ENCODE peak calls at places on chromosomes 4 and X, in four cellular contexts. One of them, this sample, is unnamed.

GRCh38 chr4:80336582-80336981 is 1.1 kb downstream of the CFAP299 start:
- DNase-seq in gastrocnemius medialis: no peak
- DNase-seq in cardiac muscle cell: peak; percentile 35
- DNase-seq in GM23248: peak; percentile 56
- DNase-seq in this sample: peak; percentile 57

GRCh38 chr4:148903388-148903787 is 461.2 kb upstream of the NR3C2 start:
- DNase-seq in cardiac muscle cell: no peak
- DNase-seq in gastrocnemius medialis: no peak
- DNase-seq in GM23248: no peak
- DNase-seq in this sample: no peak

GRCh38 chr4:109433281-109434006 is at the start of gene SEC24B:
- DNase-seq in GM23248: peak; percentile 93
- DNase-seq in cardiac muscle cell: peak; percentile 83
- DNase-seq in gastrocnemius medialis: peak; percentile 82
- DNase-seq in this sample: peak; percentile 92

GRCh38 chr4:3251691-3252479 is 2.9 kb downstream of the MSANTD1 start:
- DNase-seq in GM23248: no peak
- DNase-seq in cardiac muscle cell: no peak
- DNase-seq in gastrocnemius medialis: peak; percentile 11
- DNase-seq in this sample: peak; percentile 57

GRCh38 chrX:136847874-136848273 is 32.7 kb downstream of the RBMX start:
- DNase-seq in GM23248: no peak
- DNase-seq in gastrocnemius medialis: no peak
- DNase-seq in cardiac muscle cell: no peak
- DNase-seq in this sample: no peak

GRCh38 chr4:74056858-74057562 is 18.5 kb upstream of the CXCL3 start:
- DNase-seq in gastrocnemius medialis: no peak
- DNase-seq in cardiac muscle cell: peak; percentile 83
- DNase-seq in GM23248: peak; percentile 91
- DNase-seq in this sample: no peak

GRCh38 chrX:1394731-1395501 is 3.0 kb upstream of the SLC25A6 start:
- DNase-seq in GM23248: peak; percentile 76
- DNase-seq in gastrocnemius medialis: peak; percentile 12
- DNase-seq in cardiac muscle cell: no peak
- DNase-seq in this sample: peak; percentile 66

GRCh38 chrX:12065251-12065650 is 73.0 kb upstream of the FRMPD4 start:
- DNase-seq in GM23248: peak; percentile 14
- DNase-seq in cardiac muscle cell: peak; percentile 59
- DNase-seq in gastrocnemius medialis: no peak
- DNase-seq in this sample: no peak

GRCh38 chr4:77100234-77100633 is 24.4 kb upstream of the CCNI start:
- DNase-seq in gastrocnemius medialis: no peak
- DNase-seq in GM23248: no peak
- DNase-seq in cardiac muscle cell: peak; percentile 29
- DNase-seq in this sample: no peak

GRCh38 chr4:2795558-2796260 is 2.8 kb downstream of the SH3BP2 start:
- DNase-seq in cardiac muscle cell: no peak
- DNase-seq in GM23248: no peak
- DNase-seq in gastrocnemius medialis: no peak
- DNase-seq in this sample: peak; percentile 63

GRCh38 chr4:165301833-165302232 is 25.6 kb upstream of the MSMO1 start:
- DNase-seq in cardiac muscle cell: peak; percentile 35
- DNase-seq in gastrocnemius medialis: no peak
- DNase-seq in GM23248: peak; percentile 53
- DNase-seq in this sample: no peak

GRCh38 chr4:147480502-147480890 is 401 bp upstream of the EDNRA start:
- DNase-seq in cardiac muscle cell: no peak
- DNase-seq in GM23248: no peak
- DNase-seq in gastrocnemius medialis: no peak
- DNase-seq in this sample: no peak

GRCh38 chr4:115360441-115360840 is 247.0 kb upstream of the NDST4 start:
- DNase-seq in cardiac muscle cell: no peak
- DNase-seq in gastrocnemius medialis: no peak
- DNase-seq in GM23248: peak; percentile 68
- DNase-seq in this sample: no peak

GRCh38 chr4:7034262-7035081 is 8.7 kb upstream of the TADA2B start:
- DNase-seq in cardiac muscle cell: peak; percentile 34
- DNase-seq in gastrocnemius medialis: no peak
- DNase-seq in GM23248: peak; percentile 77
- DNase-seq in this sample: no peak

GRCh38 chr4:153421980-153422379 is 44.2 kb upstream of the TMEM131L start:
- DNase-seq in GM23248: no peak
- DNase-seq in cardiac muscle cell: no peak
- DNase-seq in gastrocnemius medialis: no peak
- DNase-seq in this sample: no peak

GRCh38 chr4:122636697-122637096 is 15.8 kb upstream of the IL21 start:
- DNase-seq in gastrocnemius medialis: no peak
- DNase-seq in GM23248: no peak
- DNase-seq in cardiac muscle cell: no peak
- DNase-seq in this sample: no peak
- H3K4me1 ChIP-seq in gastrocnemius medialis: no peaks in the 10 kb centered on the region
- H3K4me1 ChIP-seq in GM23248: peaks cover 6% of the 10 kb centered on the region
- H3K4me1 ChIP-seq in cardiac muscle cell: no peaks in the 10 kb centered on the region
- H3K4me1 ChIP-seq in this sample: no peaks in the 10 kb centered on the region

DNA sequence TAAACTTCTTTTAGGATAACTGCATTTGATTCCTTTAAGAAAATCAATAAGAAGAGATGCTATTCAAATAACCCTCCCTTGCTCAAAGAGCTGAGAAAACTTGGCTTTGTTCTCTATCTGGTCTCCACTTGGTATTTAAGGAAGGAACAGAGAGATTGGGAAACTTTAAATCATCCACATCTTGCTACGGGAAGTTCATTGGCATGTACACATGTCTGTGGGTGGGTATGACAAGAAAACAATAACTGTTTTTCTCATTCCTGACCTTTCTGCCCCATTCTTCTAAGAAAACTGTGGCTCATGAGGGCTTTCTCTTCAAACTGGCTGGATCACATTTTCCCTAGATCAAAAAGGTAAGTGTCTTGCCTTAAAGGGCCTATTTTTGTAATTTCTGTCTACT is 6.0 kb downstream of the SEL1L3 start:
- DNase-seq in gastrocnemius medialis: no peak
- DNase-seq in GM23248: peak; percentile 45
- DNase-seq in cardiac muscle cell: peak; percentile 75
- DNase-seq in this sample: no peak
- H3K4me1 ChIP-seq in gastrocnemius medialis: peaks cover 5% of the 10 kb centered on the region
- H3K4me1 ChIP-seq in GM23248: peaks cover 31% of the 10 kb centered on the region
- H3K4me1 ChIP-seq in cardiac muscle cell: no peaks in the 10 kb centered on the region
- H3K4me1 ChIP-seq in this sample: peaks cover 4% of the 10 kb centered on the region

GRCh38 chrX:42944381-42944998 is 166.5 kb upstream of the PPP1R2C start:
- DNase-seq in gastrocnemius medialis: no peak
- DNase-seq in GM23248: no peak
- DNase-seq in cardiac muscle cell: no peak
- DNase-seq in this sample: no peak
- H3K4me1 ChIP-seq in gastrocnemius medialis: no peaks in the 10 kb centered on the region
- H3K4me1 ChIP-seq in GM23248: no peaks in the 10 kb centered on the region
- H3K4me1 ChIP-seq in cardiac muscle cell: no peaks in the 10 kb centered on the region
- H3K4me1 ChIP-seq in this sample: no peaks in the 10 kb centered on the region

GRCh38 chr4:70754990-70755688 is 33.4 kb downstream of the RUFY3 start:
- DNase-seq in gastrocnemius medialis: no peak
- DNase-seq in cardiac muscle cell: no peak
- DNase-seq in GM23248: peak; percentile 7
- DNase-seq in this sample: no peak
- H3K4me1 ChIP-seq in gastrocnemius medialis: peaks cover 11% of the 10 kb centered on the region
- H3K4me1 ChIP-seq in cardiac muscle cell: no peaks in the 10 kb centered on the region
- H3K4me1 ChIP-seq in GM23248: no peaks in the 10 kb centered on the region
- H3K4me1 ChIP-seq in this sample: peaks cover 13% of the 10 kb centered on the region

DNA sequence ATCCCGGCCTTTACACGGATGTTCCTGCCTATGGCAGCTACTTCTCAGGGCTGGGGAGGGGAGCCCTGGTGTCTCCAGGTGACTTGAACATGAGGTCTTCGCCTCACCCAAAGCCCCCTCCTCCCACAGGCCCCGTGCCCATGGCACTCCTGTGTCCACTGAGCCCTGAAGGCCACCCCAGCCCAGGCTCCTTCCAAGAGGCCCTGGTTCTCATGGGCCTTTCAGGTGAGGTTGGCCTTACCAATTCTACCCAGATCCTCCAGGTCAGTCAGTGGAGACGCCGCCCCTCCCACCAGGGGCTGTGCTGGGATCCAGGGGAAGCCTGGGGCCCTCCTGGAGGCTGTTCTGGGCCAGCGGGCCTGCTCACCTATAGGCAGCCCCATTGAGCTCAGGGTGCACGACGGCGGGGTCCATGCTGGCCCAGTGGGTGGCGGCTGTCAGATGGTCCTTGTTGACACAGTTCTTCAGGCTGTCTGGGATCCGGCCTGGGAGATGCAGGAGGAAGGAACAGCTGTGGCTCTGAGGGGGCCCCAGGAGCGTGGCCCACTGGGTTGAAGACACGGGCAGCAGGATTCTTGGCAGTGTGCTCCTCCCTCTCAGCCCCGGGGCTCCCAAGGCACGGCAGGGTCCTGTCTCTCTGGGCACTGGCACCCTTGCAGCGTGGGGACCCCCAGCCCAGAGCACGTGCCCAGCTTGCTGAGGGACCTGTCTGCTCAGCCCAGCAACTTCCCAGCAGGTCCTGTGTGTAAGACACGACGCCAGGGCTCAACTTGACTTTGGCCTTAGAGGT is 36.2 kb downstream of the CTBP1 start:
- DNase-seq in gastrocnemius medialis: no peak
- DNase-seq in GM23248: no peak
- DNase-seq in cardiac muscle cell: no peak
- DNase-seq in this sample: peak; percentile 68
- H3K4me1 ChIP-seq in gastrocnemius medialis: peaks cover 44% of the 10 kb centered on the region
- H3K4me1 ChIP-seq in GM23248: peaks cover 15% of the 10 kb centered on the region
- H3K4me1 ChIP-seq in cardiac muscle cell: peaks cover 5% of the 10 kb centered on the region
- H3K4me1 ChIP-seq in this sample: no peaks in the 10 kb centered on the region

GRCh38 chr4:40446785-40447184 is 111.7 kb downstream of the CHRNA9 start:
- DNase-seq in GM23248: peak; percentile 2
- DNase-seq in gastrocnemius medialis: no peak
- DNase-seq in cardiac muscle cell: no peak
- DNase-seq in this sample: no peak
- H3K4me1 ChIP-seq in GM23248: no peaks in the 10 kb centered on the region
- H3K4me1 ChIP-seq in gastrocnemius medialis: no peaks in the 10 kb centered on the region
- H3K4me1 ChIP-seq in cardiac muscle cell: no peaks in the 10 kb centered on the region
- H3K4me1 ChIP-seq in this sample: no peaks in the 10 kb centered on the region

GRCh38 chr4:118825799-118826198 is 10.1 kb downstream of the SEC24D start:
- DNase-seq in cardiac muscle cell: no peak
- DNase-seq in gastrocnemius medialis: no peak
- DNase-seq in GM23248: no peak
- DNase-seq in this sample: no peak

GRCh38 chr4:118826723-118827444 is 9.0 kb downstream of the SEC24D start:
- DNase-seq in GM23248: no peak
- DNase-seq in gastrocnemius medialis: no peak
- DNase-seq in cardiac muscle cell: no peak
- DNase-seq in this sample: no peak

GRCh38 chr4:118821590-118822293 is 14.2 kb downstream of the SEC24D start:
- DNase-seq in cardiac muscle cell: no peak
- DNase-seq in gastrocnemius medialis: no peak
- DNase-seq in GM23248: peak; percentile 55
- DNase-seq in this sample: no peak

GRCh38 chr4:118824141-118824540 is 11.8 kb downstream of the SEC24D start:
- DNase-seq in cardiac muscle cell: no peak
- DNase-seq in GM23248: no peak
- DNase-seq in gastrocnemius medialis: no peak
- DNase-seq in this sample: no peak

GRCh38 chr4:118823471-118823870 is 12.5 kb downstream of the SEC24D start:
- DNase-seq in cardiac muscle cell: no peak
- DNase-seq in GM23248: no peak
- DNase-seq in gastrocnemius medialis: no peak
- DNase-seq in this sample: no peak
- H3K4me1 ChIP-seq in cardiac muscle cell: no peaks in the 10 kb centered on the region
- H3K4me1 ChIP-seq in GM23248: peaks cover 49% of the 10 kb centered on the region
- H3K4me1 ChIP-seq in gastrocnemius medialis: no peaks in the 10 kb centered on the region
- H3K4me1 ChIP-seq in this sample: peaks cover 23% of the 10 kb centered on the region

DNA sequence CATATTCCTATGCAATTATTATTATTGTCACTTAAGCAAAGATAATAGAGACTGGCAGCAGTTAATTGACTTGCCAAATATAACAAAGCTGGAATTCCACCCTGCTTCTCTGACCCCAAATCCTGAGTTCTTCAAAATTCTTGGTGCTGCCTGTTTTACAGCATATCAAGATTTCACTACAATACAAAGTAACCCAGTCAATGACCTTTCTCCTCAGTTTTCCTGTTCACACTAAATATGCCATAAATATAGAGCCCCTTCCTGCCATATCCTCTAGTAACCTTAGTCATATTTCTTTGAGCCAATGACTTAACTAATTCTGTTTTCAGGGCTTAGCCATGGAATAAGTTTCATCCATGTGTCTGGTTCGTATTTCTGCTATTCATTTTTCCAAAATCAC is 315.3 kb upstream of the HS3ST1 start:
- DNase-seq in cardiac muscle cell: no peak
- DNase-seq in gastrocnemius medialis: no peak
- DNase-seq in GM23248: no peak
- DNase-seq in this sample: no peak
- H3K4me1 ChIP-seq in cardiac muscle cell: no peaks in the 10 kb centered on the region
- H3K4me1 ChIP-seq in gastrocnemius medialis: no peaks in the 10 kb centered on the region
- H3K4me1 ChIP-seq in GM23248: no peaks in the 10 kb centered on the region
- H3K4me1 ChIP-seq in this sample: peaks cover 5% of the 10 kb centered on the region

GRCh38 chr4:42487230-42487629 is 89.9 kb downstream of the SHISA3 start:
- DNase-seq in cardiac muscle cell: peak; percentile 27
- DNase-seq in GM23248: no peak
- DNase-seq in gastrocnemius medialis: no peak
- DNase-seq in this sample: no peak
- H3K4me1 ChIP-seq in cardiac muscle cell: no peaks in the 10 kb centered on the region
- H3K4me1 ChIP-seq in GM23248: peaks cover 7% of the 10 kb centered on the region
- H3K4me1 ChIP-seq in gastrocnemius medialis: peaks cover 56% of the 10 kb centered on the region
- H3K4me1 ChIP-seq in this sample: no peaks in the 10 kb centered on the region

This sample was measured in sigmoid colon.